ENCODE peak calls at places on chromosomes 6 and 20, in four cellular contexts. P is activated naive CD4-positive, alpha-beta T cell treated with anti-CD3 and anti-CD28 coated beads, Interleukin-2, amount 50 U/mL, for 16 hours; Q is left ventricle myocardium inferior; A is Right ventricle myocardium superior. N is an unnamed sample.

GRCh38 chr6:137307163-137307851 is 88.1 kb upstream of the IFNGR1 start:
- DNase-seq in A (no peak), P (no peak), Q (no peak), N (no peak)

GRCh38 chr20:31720486-31721407 is 1.9 kb downstream of the BCL2L1 start:
- DNase-seq in Q (no peak), P (peak), A (no peak), N (no peak)

GRCh38 chr6:111456208-111456607 is 26.8 kb downstream of the REV3L start:
- DNase-seq in P (no peak), A (no peak), Q (no peak), N (no peak)

GRCh38 chr20:19378057-19378456 is 165.6 kb downstream of the SLC24A3 start:
- DNase-seq in P (no peak), Q (no peak), A (no peak), N (no peak)

GRCh38 chr6:142009647-142010046 is 123.1 kb upstream of the GJE1 start:
- DNase-seq in A (no peak), P (no peak), Q (no peak), N (no peak)

GRCh38 chr6:46990031-46990644 is 52.0 kb downstream of the ADGRF1 start:
- DNase-seq in A (no peak), P (no peak), Q (peak), N (no peak)

GRCh38 chr6:350371-350770 is 41.2 kb upstream of the IRF4 start:
- DNase-seq in P (no peak), Q (no peak), A (no peak), N (no peak)

GRCh38 chr20:11261533-11262000 is 587.8 kb upstream of the JAG1 start:
- DNase-seq in Q (no peak), P (no peak), A (no peak), N (no peak)

GRCh38 chr6:74626288-74626687 is 579.6 kb downstream of the COL12A1 start:
- DNase-seq in A (no peak), P (no peak), Q (no peak), N (no peak)

GRCh38 chr6:24397631-24398030 is 5.1 kb upstream of the MRS2 start:
- DNase-seq in A (no peak), Q (no peak), P (no peak), N (no peak)

GRCh38 chr6:98579089-98579488 is 255.3 kb upstream of the POU3F2 start:
- DNase-seq in A (no peak), Q (no peak), P (no peak), N (no peak)

GRCh38 chr6:30793521-30794194 is 49.3 kb upstream of the IER3 start:
- DNase-seq in P (no peak), A (no peak), Q (no peak), N (no peak)

GRCh38 chr6:51473996-51474975 is 613.1 kb downstream of the PKHD1 start:
- DNase-seq in Q (no peak), P (no peak), A (no peak), N (no peak)

GRCh38 chr20:1033751-1034419 is 31.8 kb upstream of the RSPO4 start:
- DNase-seq in Q (no peak), A (no peak), P (no peak), N (no peak)

GRCh38 chr6:161079566-161080262 is 88.1 kb downstream of the MAP3K4 start:
- DNase-seq in P (peak), Q (no peak), A (no peak), N (peak)

GRCh38 chr6:3392930-3393575 is 63.8 kb downstream of the SLC22A23 start:
- DNase-seq in P (no peak), A (no peak), Q (no peak), N (no peak)

GRCh38 chr6:79601020-79601609 is 30.0 kb upstream of the SH3BGRL2 start:
- DNase-seq in Q (no peak), A (no peak), P (no peak), N (no peak)

GRCh38 chr6:165744515-165745228 is 81.6 kb upstream of the PDE10A start:
- DNase-seq in A (no peak), P (no peak), Q (no peak), N (no peak)

GRCh38 chr20:44720994-44721784 is 6.0 kb downstream of the CCN5 start:
- DNase-seq in A (no peak), P (no peak), Q (no peak), N (no peak)

GRCh38 chr6:1831030-1831429 is 221.3 kb downstream of the FOXC1 start:
- DNase-seq in Q (no peak), P (no peak), A (no peak), N (no peak)

GRCh38 chr6:119370063-119370462 is 20.5 kb upstream of the MAN1A1 start:
- DNase-seq in Q (no peak), P (no peak), A (no peak), N (no peak)

GRCh38 chr20:62421716-62421990 is 5.7 kb downstream of the RBBP8NL start:
- DNase-seq in Q (no peak), A (no peak), P (no peak), N (no peak)

GRCh38 chr20:25548613-25549086 is 36.7 kb downstream of the NINL start:
- DNase-seq in A (no peak), P (no peak), Q (no peak), N (no peak)

GRCh38 chr20:43392561-43392960 is 65.1 kb upstream of the SRSF6 start:
- DNase-seq in P (no peak), Q (no peak), A (no peak), N (no peak)

GRCh38 chr20:62935204-62935967 is 2.6 kb upstream of the GID8 start:
- DNase-seq in Q (no peak), P (no peak), A (no peak), N (no peak)

GRCh38 chr6:15370730-15371129 is 124.9 kb downstream of the JARID2 start:
- DNase-seq in P (no peak), A (no peak), Q (no peak), N (no peak)

GRCh38 chr20:59405226-59405815 is 104.9 kb downstream of the EDN3 start:
- DNase-seq in A (no peak), Q (no peak), P (no peak), N (no peak)

GRCh38 chr6:7566031-7566556 is 23.9 kb upstream of the SNRNP48 start:
- DNase-seq in A (no peak), P (no peak), Q (no peak), N (no peak)

GRCh38 chr6:136090929-136091328 is 159.2 kb downstream of the MTFR2 start:
- DNase-seq in A (no peak), Q (no peak), P (no peak), N (no peak)

GRCh38 chr20:18567739-18568091 is 483 bp downstream of the SMIM26 start:
- DNase-seq in P (no peak), Q (no peak), A (no peak), N (no peak)

N was measured in T-helper 17 cell.